ENCODE peak calls at places on chromosomes 4 and X, in four cellular contexts. One of them, this sample, is unnamed. For H3K4me1, the result is how much of the 10 kb centered on the place peaks cover.

GRCh38 chr4:2843909-2844584 is 403 bp downstream of the ADD1 start:
- DNase-seq in upper lobe of right lung: peak
- DNase-seq in tibial artery: peak
- DNase-seq in naive thymus-derived CD4-positive, alpha-beta T cell: no peak
- DNase-seq in this sample: peak

GRCh38 chr4:61740950-61741638 is 541.0 kb downstream of the ADGRL3 start:
- DNase-seq in upper lobe of right lung: no peak
- DNase-seq in tibial artery: no peak
- DNase-seq in naive thymus-derived CD4-positive, alpha-beta T cell: no peak
- DNase-seq in this sample: no peak

GRCh38 chr4:108149588-108150380 is 18.9 kb downstream of the LEF1 start:
- DNase-seq in upper lobe of right lung: no peak
- DNase-seq in tibial artery: no peak
- DNase-seq in naive thymus-derived CD4-positive, alpha-beta T cell: no peak
- DNase-seq in this sample: no peak

GRCh38 chr4:174156239-174156826 is 127.1 kb downstream of the FBXO8 start:
- DNase-seq in upper lobe of right lung: no peak
- DNase-seq in tibial artery: no peak
- DNase-seq in naive thymus-derived CD4-positive, alpha-beta T cell: no peak
- DNase-seq in this sample: no peak

GRCh38 chr4:102299708-102300107 is 45.6 kb downstream of the SLC39A8 start:
- DNase-seq in upper lobe of right lung: no peak
- DNase-seq in tibial artery: no peak
- DNase-seq in naive thymus-derived CD4-positive, alpha-beta T cell: peak
- DNase-seq in this sample: no peak

GRCh38 chr4:139815646-139816601 is 150.3 kb downstream of the MGST2 start:
- DNase-seq in upper lobe of right lung: no peak
- DNase-seq in tibial artery: no peak
- DNase-seq in naive thymus-derived CD4-positive, alpha-beta T cell: no peak
- DNase-seq in this sample: no peak

GRCh38 chr4:128917781-128918180 is 108.3 kb downstream of the JADE1 start:
- DNase-seq in upper lobe of right lung: no peak
- DNase-seq in tibial artery: no peak
- DNase-seq in naive thymus-derived CD4-positive, alpha-beta T cell: peak
- DNase-seq in this sample: no peak

GRCh38 chr4:8907596-8908205 is 36.1 kb upstream of the HMX1 start:
- DNase-seq in upper lobe of right lung: peak
- DNase-seq in tibial artery: peak
- DNase-seq in naive thymus-derived CD4-positive, alpha-beta T cell: no peak
- DNase-seq in this sample: peak

GRCh38 chr4:13248621-13249298 is 235.4 kb downstream of the RAB28 start:
- DNase-seq in upper lobe of right lung: no peak
- DNase-seq in tibial artery: no peak
- DNase-seq in naive thymus-derived CD4-positive, alpha-beta T cell: no peak
- DNase-seq in this sample: no peak

GRCh38 chr4:123113193-123113592 is 190.8 kb upstream of the NUDT6 start:
- DNase-seq in upper lobe of right lung: no peak
- DNase-seq in tibial artery: no peak
- DNase-seq in naive thymus-derived CD4-positive, alpha-beta T cell: no peak
- DNase-seq in this sample: no peak

GRCh38 chr4:23884261-23884660 is 5.6 kb downstream of the PPARGC1A start:
- DNase-seq in upper lobe of right lung: no peak
- DNase-seq in tibial artery: no peak
- DNase-seq in naive thymus-derived CD4-positive, alpha-beta T cell: no peak
- DNase-seq in this sample: no peak

GRCh38 chr4:22988526-22988925 is 295.8 kb downstream of the GBA3 start:
- DNase-seq in upper lobe of right lung: no peak
- DNase-seq in tibial artery: no peak
- DNase-seq in naive thymus-derived CD4-positive, alpha-beta T cell: no peak
- DNase-seq in this sample: no peak

GRCh38 chr4:113159901-113160545 is 110.6 kb downstream of the ANK2 start:
- DNase-seq in upper lobe of right lung: no peak
- DNase-seq in tibial artery: no peak
- DNase-seq in naive thymus-derived CD4-positive, alpha-beta T cell: no peak
- DNase-seq in this sample: no peak

GRCh38 chr4:48949518-48950207 is 36.4 kb upstream of the CWH43 start:
- DNase-seq in upper lobe of right lung: no peak
- DNase-seq in tibial artery: no peak
- DNase-seq in naive thymus-derived CD4-positive, alpha-beta T cell: no peak
- DNase-seq in this sample: no peak

GRCh38 chrX:15930585-15930984 is 76.0 kb upstream of the AP1S2 start:
- DNase-seq in upper lobe of right lung: no peak
- DNase-seq in tibial artery: no peak
- DNase-seq in naive thymus-derived CD4-positive, alpha-beta T cell: no peak
- DNase-seq in this sample: no peak

GRCh38 chrX:15989716-15990115 is 133.6 kb upstream of the GRPR start:
- DNase-seq in upper lobe of right lung: no peak
- DNase-seq in tibial artery: no peak
- DNase-seq in naive thymus-derived CD4-positive, alpha-beta T cell: no peak
- DNase-seq in this sample: no peak

GRCh38 chrX:136397001-136397400 is 90.7 kb upstream of the BRS3 start:
- DNase-seq in upper lobe of right lung: no peak
- DNase-seq in tibial artery: no peak
- DNase-seq in naive thymus-derived CD4-positive, alpha-beta T cell: no peak
- DNase-seq in this sample: no peak

GRCh38 chr4:97235516-97235915 is 907.8 kb downstream of the STPG2 start:
- DNase-seq in upper lobe of right lung: no peak
- DNase-seq in tibial artery: no peak
- DNase-seq in naive thymus-derived CD4-positive, alpha-beta T cell: no peak
- DNase-seq in this sample: no peak

GRCh38 chrX:118347131-118347530 is 1.2 kb downstream of the WDR44 start:
- DNase-seq in upper lobe of right lung: no peak
- DNase-seq in tibial artery: no peak
- DNase-seq in naive thymus-derived CD4-positive, alpha-beta T cell: no peak
- DNase-seq in this sample: no peak

GRCh38 chr4:112517067-112517588 is 1.1 kb upstream of the NEUROG2 start:
- DNase-seq in upper lobe of right lung: no peak
- DNase-seq in tibial artery: no peak
- DNase-seq in naive thymus-derived CD4-positive, alpha-beta T cell: no peak
- DNase-seq in this sample: no peak

GRCh38 chr4:52712991-52713275 is 38.3 kb downstream of the ERVMER34-1 start:
- DNase-seq in upper lobe of right lung: no peak
- DNase-seq in tibial artery: no peak
- DNase-seq in naive thymus-derived CD4-positive, alpha-beta T cell: no peak
- DNase-seq in this sample: no peak

GRCh38 chr4:127997534-127998388 is 32.6 kb downstream of the ABHD18 start:
- DNase-seq in upper lobe of right lung: no peak
- DNase-seq in tibial artery: no peak
- DNase-seq in naive thymus-derived CD4-positive, alpha-beta T cell: no peak
- DNase-seq in this sample: peak

GRCh38 chrX:30141966-30142365 is 73.4 kb upstream of the MAGEB2 start:
- DNase-seq in upper lobe of right lung: no peak
- DNase-seq in tibial artery: no peak
- DNase-seq in naive thymus-derived CD4-positive, alpha-beta T cell: no peak
- DNase-seq in this sample: no peak

GRCh38 chr4:121989715-121990114 is 37.9 kb upstream of the TRPC3 start:
- DNase-seq in upper lobe of right lung: no peak
- DNase-seq in tibial artery: no peak
- DNase-seq in naive thymus-derived CD4-positive, alpha-beta T cell: no peak
- DNase-seq in this sample: no peak

GRCh38 chr4:30720656-30721352 is 635 bp downstream of the PCDH7 start:
- DNase-seq in upper lobe of right lung: no peak
- DNase-seq in tibial artery: peak
- DNase-seq in naive thymus-derived CD4-positive, alpha-beta T cell: no peak
- DNase-seq in this sample: peak

GRCh38 chrX:49876750-49877149 is 2.5 kb upstream of the USP27X start:
- DNase-seq in upper lobe of right lung: no peak
- DNase-seq in tibial artery: no peak
- DNase-seq in naive thymus-derived CD4-positive, alpha-beta T cell: peak
- DNase-seq in this sample: no peak

GRCh38 chrX:148609766-148610698 is 109.6 kb downstream of the AFF2 start:
- DNase-seq in upper lobe of right lung: no peak
- DNase-seq in tibial artery: no peak
- DNase-seq in naive thymus-derived CD4-positive, alpha-beta T cell: no peak
- DNase-seq in this sample: no peak

GRCh38 chrX:397575-397974 is 10.9 kb upstream of the PPP2R3B start:
- DNase-seq in upper lobe of right lung: no peak
- DNase-seq in tibial artery: no peak
- DNase-seq in naive thymus-derived CD4-positive, alpha-beta T cell: no peak
- DNase-seq in this sample: no peak

GRCh38 chr4:86960557-86960959 is 25.7 kb downstream of the AFF1 start:
- DNase-seq in upper lobe of right lung: no peak
- DNase-seq in tibial artery: no peak
- DNase-seq in naive thymus-derived CD4-positive, alpha-beta T cell: no peak
- DNase-seq in this sample: no peak

GRCh38 chrX:94400488-94400887 is 726.5 kb downstream of the FAM133A start:
- DNase-seq in upper lobe of right lung: no peak
- DNase-seq in tibial artery: no peak
- DNase-seq in naive thymus-derived CD4-positive, alpha-beta T cell: no peak
- DNase-seq in this sample: no peak

GRCh38 chr4:125703443-125703842 is 388.7 kb downstream of the FAT4 start:
- DNase-seq in upper lobe of right lung: no peak
- DNase-seq in tibial artery: no peak
- DNase-seq in naive thymus-derived CD4-positive, alpha-beta T cell: no peak
- DNase-seq in this sample: no peak

GRCh38 chr4:168636506-168637176 is 139.8 kb downstream of the PALLD start:
- DNase-seq in upper lobe of right lung: no peak
- DNase-seq in tibial artery: no peak
- DNase-seq in naive thymus-derived CD4-positive, alpha-beta T cell: no peak
- DNase-seq in this sample: no peak

GRCh38 chr4:96776922-96777510 is 937.1 kb downstream of the PDHA2 start:
- DNase-seq in upper lobe of right lung: no peak
- DNase-seq in tibial artery: no peak
- DNase-seq in naive thymus-derived CD4-positive, alpha-beta T cell: no peak
- DNase-seq in this sample: no peak

GRCh38 chrX:69032601-69033000 is 132.7 kb downstream of the PJA1 start:
- DNase-seq in upper lobe of right lung: no peak
- DNase-seq in tibial artery: no peak
- DNase-seq in naive thymus-derived CD4-positive, alpha-beta T cell: no peak
- DNase-seq in this sample: no peak

GRCh38 chr4:153335665-153336064 is 8.8 kb upstream of the MND1 start:
- DNase-seq in upper lobe of right lung: no peak
- DNase-seq in tibial artery: no peak
- DNase-seq in naive thymus-derived CD4-positive, alpha-beta T cell: no peak
- DNase-seq in this sample: no peak

GRCh38 chr4:41933997-41934812 is 1.0 kb upstream of the TMEM33 start:
- DNase-seq in upper lobe of right lung: no peak
- DNase-seq in tibial artery: no peak
- DNase-seq in naive thymus-derived CD4-positive, alpha-beta T cell: no peak
- DNase-seq in this sample: no peak
- H3K27ac ChIP-seq in upper lobe of right lung: peak
- H3K27ac ChIP-seq in tibial artery: peak
- H3K27ac ChIP-seq in naive thymus-derived CD4-positive, alpha-beta T cell: peak
- H3K27ac ChIP-seq in this sample: peak

GRCh38 chr4:10104991-10105276 is 11.7 kb downstream of the WDR1 start:
- DNase-seq in upper lobe of right lung: no peak
- DNase-seq in tibial artery: no peak
- DNase-seq in naive thymus-derived CD4-positive, alpha-beta T cell: no peak
- DNase-seq in this sample: no peak

GRCh38 chr4:10107111-10108091 is 9.2 kb downstream of the WDR1 start:
- DNase-seq in upper lobe of right lung: no peak
- DNase-seq in tibial artery: no peak
- DNase-seq in naive thymus-derived CD4-positive, alpha-beta T cell: no peak
- DNase-seq in this sample: no peak

GRCh38 chr4:10106421-10107039 is 10.1 kb downstream of the WDR1 start:
- DNase-seq in upper lobe of right lung: no peak
- DNase-seq in tibial artery: peak
- DNase-seq in naive thymus-derived CD4-positive, alpha-beta T cell: no peak
- DNase-seq in this sample: peak

GRCh38 chr4:10105421-10105820 is 11.2 kb downstream of the WDR1 start:
- DNase-seq in upper lobe of right lung: no peak
- DNase-seq in tibial artery: no peak
- DNase-seq in naive thymus-derived CD4-positive, alpha-beta T cell: no peak
- DNase-seq in this sample: no peak

DNA sequence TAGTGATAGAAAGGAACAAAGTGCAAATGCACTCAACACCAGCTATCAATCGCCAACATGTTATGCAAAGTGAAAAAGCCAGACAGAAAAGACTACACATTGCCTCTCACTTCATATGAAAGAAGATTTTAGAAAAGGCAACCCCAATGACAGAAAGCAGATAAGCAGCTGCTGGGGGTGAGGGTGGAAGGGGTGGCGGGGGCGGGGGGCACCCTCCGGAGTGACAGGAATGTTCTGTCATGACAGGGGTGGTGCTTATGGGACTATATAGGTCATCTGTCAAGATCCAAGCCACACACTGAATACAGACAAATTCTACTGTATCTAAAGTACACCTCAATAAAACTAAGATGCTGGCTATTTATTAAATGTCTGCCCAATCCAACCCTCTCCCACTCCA is 10.7 kb downstream of the WDR1 start:
- DNase-seq in upper lobe of right lung: no peak
- DNase-seq in tibial artery: no peak
- DNase-seq in naive thymus-derived CD4-positive, alpha-beta T cell: no peak
- DNase-seq in this sample: no peak
- H3K4me1 ChIP-seq in upper lobe of right lung: half or more
- H3K4me1 ChIP-seq in tibial artery: under half
- H3K4me1 ChIP-seq in naive thymus-derived CD4-positive, alpha-beta T cell: half or more
- H3K4me1 ChIP-seq in this sample: half or more

GRCh38 chr4:75735525-75735924 is 11.1 kb downstream of the USO1 start:
- DNase-seq in upper lobe of right lung: no peak
- DNase-seq in tibial artery: no peak
- DNase-seq in naive thymus-derived CD4-positive, alpha-beta T cell: no peak
- DNase-seq in this sample: no peak
- H3K27ac ChIP-seq in upper lobe of right lung: no peak
- H3K27ac ChIP-seq in tibial artery: no peak
- H3K27ac ChIP-seq in naive thymus-derived CD4-positive, alpha-beta T cell: no peak
- H3K27ac ChIP-seq in this sample: no peak

GRCh38 chrX:12953420-12953819 is 21.5 kb upstream of the TMSB4X start:
- DNase-seq in upper lobe of right lung: no peak
- DNase-seq in tibial artery: no peak
- DNase-seq in naive thymus-derived CD4-positive, alpha-beta T cell: no peak
- DNase-seq in this sample: no peak
- H3K4me1 ChIP-seq in upper lobe of right lung: under half
- H3K4me1 ChIP-seq in tibial artery: under half
- H3K4me1 ChIP-seq in naive thymus-derived CD4-positive, alpha-beta T cell: half or more
- H3K4me1 ChIP-seq in this sample: half or more

DNA sequence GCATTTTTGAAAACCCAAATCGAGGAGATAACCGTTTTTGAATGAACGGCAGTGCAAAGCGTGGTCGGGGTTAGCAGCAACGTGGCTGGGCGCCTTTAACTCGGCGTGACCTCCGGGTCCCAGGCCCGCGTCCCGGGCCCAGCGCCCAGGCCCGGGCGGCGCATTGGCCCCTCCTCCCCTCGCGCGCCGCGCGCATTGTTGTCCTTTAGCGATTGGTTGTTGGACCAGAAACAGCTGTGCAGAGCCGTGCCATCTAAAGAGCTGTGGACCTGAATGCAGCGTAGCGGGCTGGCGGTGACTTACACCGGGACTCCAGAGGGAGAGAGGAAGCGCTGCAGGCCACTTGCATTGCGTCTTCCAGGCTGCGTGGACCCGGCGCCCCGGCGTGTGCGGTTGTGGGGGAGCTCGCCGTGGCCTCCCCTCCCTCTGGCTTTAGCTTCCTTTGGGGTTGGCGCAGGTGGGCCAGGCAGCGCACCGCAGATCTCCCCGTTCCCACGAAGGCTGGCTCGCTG is at the start of gene STOX2:
- DNase-seq in upper lobe of right lung: peak
- DNase-seq in tibial artery: peak
- DNase-seq in naive thymus-derived CD4-positive, alpha-beta T cell: no peak
- DNase-seq in this sample: peak
- H3K27ac ChIP-seq in upper lobe of right lung: no peak
- H3K27ac ChIP-seq in tibial artery: peak
- H3K27ac ChIP-seq in naive thymus-derived CD4-positive, alpha-beta T cell: no peak
- H3K27ac ChIP-seq in this sample: peak

GRCh38 chrX:107683931-107684330 is 55.6 kb downstream of the PRPS1 start:
- DNase-seq in upper lobe of right lung: no peak
- DNase-seq in tibial artery: no peak
- DNase-seq in naive thymus-derived CD4-positive, alpha-beta T cell: no peak
- DNase-seq in this sample: no peak
- H3K4me1 ChIP-seq in upper lobe of right lung: half or more
- H3K4me1 ChIP-seq in tibial artery: under half
- H3K4me1 ChIP-seq in naive thymus-derived CD4-positive, alpha-beta T cell: under half
- H3K4me1 ChIP-seq in this sample: under half

GRCh38 chrX:41381685-41382084 is 47.7 kb downstream of the DDX3X start:
- DNase-seq in upper lobe of right lung: peak
- DNase-seq in tibial artery: peak
- DNase-seq in naive thymus-derived CD4-positive, alpha-beta T cell: no peak
- DNase-seq in this sample: peak
- H3K27ac ChIP-seq in upper lobe of right lung: no peak
- H3K27ac ChIP-seq in tibial artery: no peak
- H3K27ac ChIP-seq in naive thymus-derived CD4-positive, alpha-beta T cell: no peak
- H3K27ac ChIP-seq in this sample: no peak

This sample was measured in upper lobe of left lung.